ENCODE peak calls at places on chromosomes 16 and 17, in five cellular contexts. D is fibroblast of lung, P is Panc1, C is GM13976, J is neural crest cell. W is an unnamed sample.

GRCh38 chr16:89793955-89794354 is 22.5 kb downstream of the FANCA start:
- DNase-seq in D (no peak), P (no peak), C (no peak), J (no peak), W (no peak)

GRCh38 chr17:82775033-82775823 is 23.4 kb downstream of the TBCD start:
- DNase-seq in D (peak), P (no peak), C (peak), J (peak), W (peak)

GRCh38 chr16:72875291-72876036 is 172.5 kb downstream of the ZFHX3 start:
- DNase-seq in D (no peak), P (no peak), C (no peak), J (no peak), W (peak)

GRCh38 chr16:26491962-26492361 is 574.8 kb upstream of the C16orf82 start:
- DNase-seq in D (no peak), P (no peak), C (no peak), J (no peak), W (no peak)

GRCh38 chr17:59488805-59489204 is 76.6 kb upstream of the DHX40 start:
- DNase-seq in D (no peak), P (no peak), C (no peak), J (no peak), W (no peak)

GRCh38 chr16:58563235-58563634 is 47.9 kb downstream of the SETD6 start:
- DNase-seq in D (peak), P (peak), C (no peak), J (no peak), W (peak)

GRCh38 chr17:57989011-57989345 is 924 bp upstream of the VEZF1 start:
- DNase-seq in D (peak), P (no peak), C (no peak), J (no peak), W (no peak)

GRCh38 chr17:40086150-40087044 is 14.0 kb downstream of the NR1D1 start:
- DNase-seq in D (peak), P (no peak), C (peak), J (peak), W (no peak)

GRCh38 chr16:79169239-79169638 is 431.3 kb downstream of the MAF start:
- DNase-seq in D (no peak), P (no peak), C (no peak), J (no peak), W (no peak)

GRCh38 chr17:32936894-32937500 is 9.0 kb downstream of the TMEM98 start:
- DNase-seq in D (peak), P (peak), C (peak), J (peak), W (peak)

GRCh38 chr16:84115919-84116719 is 623 bp downstream of the MBTPS1 start:
- DNase-seq in D (peak), P (no peak), C (no peak), J (no peak), W (peak)

GRCh38 chr16:58027341-58028167 is 2.0 kb downstream of the MMP15 start:
- DNase-seq in D (peak), P (no peak), C (no peak), J (no peak), W (peak)

GRCh38 chr17:57107498-57108101 is 22.6 kb downstream of the AKAP1 start:
- DNase-seq in D (no peak), P (peak), C (no peak), J (no peak), W (peak)

GRCh38 chr17:77491921-77492445 is 351.2 kb downstream of the SEC14L1 start:
- DNase-seq in D (no peak), P (no peak), C (peak), J (no peak), W (no peak)

GRCh38 chr17:65527857-65528591 is 33.4 kb downstream of the AXIN2 start:
- DNase-seq in D (no peak), P (no peak), C (no peak), J (no peak), W (no peak)

GRCh38 chr17:60173304-60173807 is 23.6 kb downstream of the CA4 start:
- DNase-seq in D (no peak), P (no peak), C (no peak), J (no peak), W (peak)

DNA sequence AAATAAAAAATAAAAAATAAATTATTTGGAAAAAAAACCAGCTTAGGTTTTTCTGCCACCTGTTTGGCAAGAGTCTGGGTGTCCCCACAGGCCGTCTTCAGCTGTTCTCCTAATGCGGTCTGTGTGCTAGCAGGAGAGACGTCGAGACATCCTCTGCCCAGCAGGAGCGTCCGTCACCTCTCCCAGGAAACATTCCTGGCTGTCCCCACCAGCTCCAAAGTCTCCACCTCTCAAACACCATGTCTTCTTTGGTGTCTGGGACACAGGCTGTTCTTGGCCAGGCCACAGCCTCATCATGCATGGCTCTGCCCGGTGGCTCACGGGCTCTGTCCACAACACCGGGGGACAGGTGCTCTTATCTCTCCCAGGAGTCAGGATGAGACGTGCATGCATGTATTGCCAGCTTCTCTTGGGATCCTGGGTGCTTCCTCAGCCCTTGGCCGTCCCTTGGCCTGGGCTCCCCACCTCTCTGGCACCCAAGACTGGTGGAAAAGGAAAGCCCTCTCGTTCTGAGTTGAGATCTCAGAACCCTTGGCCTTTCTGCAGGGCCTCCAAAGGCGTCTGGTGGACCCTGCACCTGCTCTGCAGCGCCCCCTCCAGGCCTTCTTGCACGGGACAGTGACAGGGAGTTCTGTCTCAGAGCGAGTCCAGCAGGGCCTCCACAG is 84.9 kb upstream of the CBX4 start:
- DNase-seq in D (no peak), P (no peak), C (peak), J (peak), W (no peak)
- TF ChIP-seq CTCF in D (peak), P (peak), C (peak), J (peak), W (peak)

GRCh38 chr17:4934173-4934979 is 2.3 kb downstream of the GP1BA start:
- DNase-seq in D (peak), P (no peak), C (peak), J (no peak), W (peak)
- TF ChIP-seq CTCF in D (peak), P (no peak), C (peak), J (peak), W (peak)

DNA sequence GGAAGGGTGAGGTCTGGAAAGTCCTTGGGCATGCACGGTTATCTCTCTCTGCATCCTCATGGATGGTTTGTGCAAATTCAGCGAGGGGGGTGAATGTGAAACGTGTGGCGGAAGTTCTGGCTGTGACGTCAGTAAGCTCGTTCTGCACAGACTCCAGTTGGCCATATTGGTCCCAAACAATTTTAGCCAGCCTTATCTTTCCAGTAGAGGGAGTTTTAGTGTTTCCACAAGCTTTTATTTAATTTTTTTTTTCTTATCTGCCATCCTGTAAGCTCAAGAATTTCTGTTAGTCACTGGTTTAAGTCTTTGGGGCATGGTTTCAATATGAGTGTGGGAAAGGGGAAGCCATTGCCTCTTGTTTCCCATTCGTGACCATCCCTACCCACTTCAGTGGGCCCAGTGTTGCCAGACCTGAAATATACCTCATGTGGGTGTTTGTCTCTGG is 39.0 kb downstream of the HLF start:
- DNase-seq in D (peak), P (no peak), C (no peak), J (no peak), W (peak)
- TF ChIP-seq CTCF in D (no peak), P (no peak), C (no peak), J (no peak), W (no peak)

GRCh38 chr16:52294660-52295059 is 252.3 kb downstream of the TOX3 start:
- DNase-seq in D (no peak), P (no peak), C (no peak), J (no peak), W (no peak)
- TF ChIP-seq CTCF in D (no peak), P (no peak), C (no peak), J (no peak), W (no peak)

DNA sequence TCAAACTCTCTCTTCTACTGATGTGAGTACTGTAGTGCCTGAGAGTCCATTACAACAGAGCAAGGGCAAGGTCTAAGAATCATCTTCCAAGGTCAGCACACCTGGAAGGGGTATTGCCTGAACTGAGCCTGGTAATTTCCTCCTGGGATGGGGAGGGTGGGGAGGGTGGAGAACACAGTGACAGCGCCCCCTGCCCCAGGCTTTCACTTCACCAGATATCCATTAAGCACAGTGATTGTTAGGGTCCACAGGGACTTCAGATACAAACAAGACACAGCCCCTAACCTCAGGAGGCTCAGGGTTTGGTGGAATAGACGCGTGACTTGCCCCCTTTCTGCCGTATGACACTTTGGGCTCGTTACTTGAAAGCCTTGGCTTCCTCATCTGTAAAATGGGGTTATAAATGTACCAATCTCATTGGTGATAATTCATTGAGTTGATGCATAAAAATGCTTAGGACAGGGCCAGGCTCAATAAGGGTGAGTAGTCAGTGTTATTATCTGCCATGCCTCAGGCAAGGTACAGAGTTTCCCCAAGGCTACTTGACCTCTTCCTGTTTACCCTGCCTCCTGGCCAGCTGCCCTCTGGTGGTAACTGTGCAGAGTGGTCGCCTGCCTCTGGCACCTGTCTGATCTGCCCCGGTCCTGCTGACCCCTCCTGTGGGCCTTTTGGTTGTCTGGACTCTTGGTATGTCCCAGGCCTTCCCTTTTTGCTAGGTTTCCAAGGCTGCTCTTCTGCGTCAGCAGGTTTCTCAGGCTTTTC is 13.1 kb upstream of the BRD7 start:
- DNase-seq in D (no peak), P (no peak), C (no peak), J (no peak), W (no peak)
- TF ChIP-seq CTCF in D (no peak), P (no peak), C (peak), J (peak), W (no peak)

GRCh38 chr16:81598083-81598482 is 153.5 kb downstream of the CMIP start:
- DNase-seq in D (no peak), P (no peak), C (no peak), J (no peak), W (no peak)
- TF ChIP-seq CTCF in D (no peak), P (no peak), C (no peak), J (peak), W (peak)

DNA sequence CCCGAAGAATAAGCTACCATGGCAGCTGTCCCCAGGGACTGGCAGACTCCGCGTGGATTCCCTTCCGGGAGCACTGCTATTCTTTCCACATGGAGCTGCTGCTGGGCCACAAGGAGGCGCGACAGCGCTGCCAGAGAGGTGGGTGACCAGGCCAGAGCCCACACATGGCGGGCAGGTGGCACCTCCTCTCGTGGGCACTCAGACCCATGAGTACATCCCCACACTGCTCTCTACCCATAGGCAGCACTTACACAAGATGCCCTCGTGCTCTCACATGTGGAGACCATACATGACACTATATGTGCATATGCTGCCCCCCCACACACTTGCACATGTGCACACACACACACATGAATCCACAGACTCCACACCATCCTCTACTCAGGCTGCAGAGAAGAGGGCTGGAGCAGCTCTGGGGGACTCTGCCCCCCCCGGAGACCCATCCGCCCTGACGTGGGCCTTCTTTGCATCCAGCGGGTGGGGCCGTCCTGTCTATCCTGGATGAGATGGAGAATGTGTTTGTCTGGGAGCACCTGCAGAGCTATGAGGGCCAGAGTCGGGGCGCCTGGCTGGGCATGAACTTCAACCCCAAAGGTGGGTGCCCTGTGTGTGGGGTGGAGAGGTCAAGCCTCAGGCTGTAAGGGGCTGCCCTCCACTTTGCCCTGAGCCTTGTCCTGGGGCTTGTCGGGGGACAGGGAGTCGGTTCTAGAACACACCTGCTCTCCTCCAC is 62.9 kb downstream of the MRC2 start:
- DNase-seq in D (no peak), P (no peak), C (no peak), J (no peak), W (no peak)
- TF ChIP-seq CTCF in D (no peak), P (no peak), C (no peak), J (no peak), W (no peak)

DNA sequence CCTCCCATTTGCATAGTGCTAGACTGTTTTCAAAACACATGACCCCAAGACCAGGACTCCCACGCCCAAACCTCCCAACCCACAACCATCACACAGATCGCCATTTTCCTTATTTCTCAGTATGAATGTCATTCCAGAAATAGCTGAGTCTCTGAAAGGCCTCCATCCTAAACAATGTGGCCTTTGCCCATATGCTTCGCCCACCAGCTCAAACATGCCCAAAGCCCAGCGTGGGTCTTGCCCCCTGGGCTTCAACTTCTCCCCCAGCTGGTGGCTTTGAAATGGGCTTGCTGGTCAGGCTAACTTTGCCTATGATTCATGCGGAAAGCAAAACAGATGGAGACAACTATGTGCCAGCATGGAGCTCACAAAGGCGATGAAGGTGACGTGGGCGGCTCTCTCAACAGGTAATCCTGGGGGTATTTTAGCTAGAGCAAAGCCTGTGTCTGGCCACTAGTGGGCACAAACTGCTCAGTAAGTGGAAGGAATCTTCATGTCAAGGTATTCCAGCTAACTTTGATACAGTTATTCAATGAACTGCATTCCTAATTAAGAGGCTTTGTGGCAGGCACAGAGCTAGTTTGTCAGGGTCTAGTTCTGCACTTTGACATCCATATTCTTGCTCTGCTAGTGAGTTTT is 17.1 kb downstream of the PMP22 start:
- DNase-seq in D (no peak), P (no peak), C (no peak), J (no peak), W (no peak)
- TF ChIP-seq CTCF in D (peak), P (peak), C (no peak), J (peak), W (peak)

DNA sequence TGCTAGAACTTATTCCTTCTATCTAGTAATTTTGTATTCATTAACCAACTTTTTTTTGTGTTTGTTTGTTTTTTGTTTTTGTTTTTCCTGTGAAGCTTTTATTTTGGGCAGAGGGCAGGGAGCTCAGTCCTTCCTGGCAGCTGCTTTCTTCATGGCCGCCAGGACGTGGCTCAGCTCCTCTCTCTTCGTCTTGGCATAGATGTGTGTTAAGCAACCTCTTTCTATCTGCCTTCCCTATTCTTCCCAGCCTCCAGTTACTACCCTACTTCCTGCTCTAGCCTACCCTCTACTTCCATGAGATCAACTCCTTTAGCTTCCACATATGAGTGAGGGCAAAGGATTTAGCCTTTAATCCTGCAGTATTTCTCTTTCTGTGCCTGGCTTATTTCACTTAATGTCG is 8.2 kb upstream of the BRD7 start:
- DNase-seq in D (no peak), P (no peak), C (no peak), J (no peak), W (no peak)
- TF ChIP-seq CTCF in D (no peak), P (no peak), C (no peak), J (no peak), W (no peak)

DNA sequence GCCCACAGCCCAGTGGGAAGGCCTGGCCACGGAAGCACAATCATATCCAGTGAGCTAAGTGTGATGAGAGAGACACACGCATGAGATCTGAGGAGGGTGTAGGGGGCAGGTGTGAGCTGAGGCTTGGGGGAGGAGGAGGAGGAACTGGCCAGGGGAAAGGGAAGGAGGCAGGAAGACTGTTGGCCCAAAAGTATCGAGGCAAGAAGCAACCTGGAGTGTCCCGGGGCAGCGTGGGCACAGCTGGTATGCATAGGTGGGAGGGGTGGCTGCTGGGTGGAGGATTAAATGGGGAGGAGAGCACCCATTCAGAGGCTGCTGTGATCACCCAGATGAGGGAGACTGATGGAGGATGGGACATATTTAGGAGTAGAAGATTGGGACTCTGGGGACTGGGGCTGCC is 41.4 kb downstream of the ARHGAP27 start:
- DNase-seq in D (no peak), P (no peak), C (no peak), J (no peak), W (no peak)
- TF ChIP-seq CTCF in D (no peak), P (no peak), C (no peak), J (no peak), W (no peak)

W was measured in bronchial epithelial cell.